ENCODE peak calls at places on chromosomes 6 and 20, in nine cellular contexts. W is stimulated activated CD8-positive, alpha-beta memory T cell treated with anti-CD3 and anti-CD28 coated beads, Interleukin-15, amount 100 ng/mL, for 1 hour; F is T-helper 2 cell; D is GM04503; Q is Jurkat, Clone E6-1; O is T-helper 1 cell; R is Calu3; Z is left ventricle myocardium inferior; U is tibial nerve. Y is an unnamed sample.

GRCh38 chr20:20362774-20363435 is 5.0 kb upstream of the INSM1 start:
- DNase-seq in W (no peak), F (peak; percentile 4), D (no peak), Q (no peak), O (no peak), R (no peak), Z (no peak), U (no peak), Y (no peak)

GRCh38 chr6:115885636-115886366 is 174.9 kb downstream of the FRK start:
- DNase-seq in W (no peak), F (no peak), D (no peak), Q (no peak), O (no peak), R (no peak), Z (no peak), U (no peak), Y (no peak)

GRCh38 chr6:133983099-133983939 is 30.3 kb downstream of the TBPL1 start:
- DNase-seq in W (peak; percentile 21), F (peak; percentile 85), D (no peak), Q (peak; percentile 97), O (no peak), R (no peak), Z (no peak), U (no peak), Y (peak; percentile 14)

GRCh38 chr20:62873280-62873679 is 11.7 kb upstream of the TCFL5 start:
- DNase-seq in W (no peak), F (no peak), D (no peak), Q (no peak), O (no peak), R (no peak), Z (no peak), U (no peak), Y (no peak)

GRCh38 chr20:24781061-24781980 is 167.7 kb upstream of the CST7 start:
- DNase-seq in W (no peak), F (no peak), D (no peak), Q (peak; percentile 57), O (no peak), R (peak; percentile 10), Z (no peak), U (no peak), Y (no peak)

GRCh38 chr6:135738646-135739045 is 112.9 kb upstream of the PDE7B start:
- DNase-seq in W (no peak), F (no peak), D (no peak), Q (no peak), O (no peak), R (no peak), Z (no peak), U (no peak), Y (no peak)

GRCh38 chr20:4781211-4781610 is 59.5 kb downstream of the PRND start:
- DNase-seq in W (no peak), F (no peak), D (no peak), Q (no peak), O (no peak), R (no peak), Z (no peak), U (no peak), Y (no peak)

GRCh38 chr6:107823047-107823557 is 1.0 kb downstream of the SCML4 start:
- DNase-seq in W (peak; percentile 33), F (peak; percentile 86), D (no peak), Q (no peak), O (no peak), R (no peak), Z (no peak), U (no peak), Y (peak; percentile 40)

GRCh38 chr6:104940238-104940880 is 16.5 kb upstream of the LIN28B start:
- DNase-seq in W (no peak), F (no peak), D (no peak), Q (no peak), O (no peak), R (no peak), Z (no peak), U (no peak), Y (no peak)

GRCh38 chr20:44126445-44126844 is 60.5 kb downstream of the JPH2 start:
- DNase-seq in W (no peak), F (no peak), D (no peak), Q (no peak), O (no peak), R (no peak), Z (no peak), U (no peak), Y (no peak)

GRCh38 chr6:150600302-150601017 is 775 bp downstream of the PLEKHG1 start:
- DNase-seq in W (no peak), F (peak; percentile 61), D (no peak), Q (peak; percentile 14), O (peak; percentile 28), R (peak; percentile 77), Z (peak; percentile 47), U (peak; percentile 28), Y (peak; percentile 19)

GRCh38 chr6:108562503-108562993 is 1.8 kb downstream of the FOXO3 start:
- DNase-seq in W (no peak), F (no peak), D (no peak), Q (no peak), O (no peak), R (peak; percentile 76), Z (peak; percentile 64), U (peak; percentile 68), Y (no peak)

GRCh38 chr6:169926617-169927417 is 175.4 kb downstream of the ERMARD start:
- DNase-seq in W (no peak), F (no peak), D (no peak), Q (no peak), O (no peak), R (no peak), Z (no peak), U (no peak), Y (no peak)

GRCh38 chr6:136024711-136025110 is 173.2 kb downstream of the PDE7B start:
- DNase-seq in W (no peak), F (no peak), D (no peak), Q (no peak), O (no peak), R (no peak), Z (no peak), U (no peak), Y (no peak)

GRCh38 chr6:87382861-87383260 is 24.9 kb upstream of the CFAP206 start:
- DNase-seq in W (no peak), F (no peak), D (no peak), Q (no peak), O (no peak), R (no peak), Z (no peak), U (no peak), Y (no peak)

Y was measured in T follicular helper cell.